ENCODE peak calls at places on chromosomes 16 and 17, in ten cellular contexts. O, S, U, K, A, F, Q, C, H and M are unnamed samples.

GRCh38 chr16:66175058-66175457 is 191.4 kb upstream of the CDH5 start:
- DNase-seq in K (no peak), S (no peak), U (no peak), C (no peak), H (no peak), Q (no peak), O (no peak), F (no peak), A (no peak), M (no peak)

GRCh38 chr17:6231886-6232767 is 161.9 kb downstream of the WSCD1 start:
- DNase-seq in C (no peak), U (no peak), S (no peak), Q (no peak), A (no peak), O (no peak), K (no peak), H (no peak), F (no peak), M (no peak)

GRCh38 chr17:42248351-42249179 is 27.6 kb downstream of the STAT5B start:
- DNase-seq in O (peak; percentile 90), H (peak; percentile 67), C (peak; percentile 85), F (no peak), A (peak; percentile 47), S (peak; percentile 94), Q (peak; percentile 93), U (peak; percentile 47), K (peak; percentile 83), M (peak; percentile 75)

GRCh38 chr16:85422374-85423185 is 190.5 kb upstream of the GSE1 start:
- DNase-seq in A (peak; percentile 74), F (peak; percentile 65), S (no peak), K (peak; percentile 67), H (no peak), U (no peak), O (no peak), C (no peak), Q (no peak), M (peak; percentile 88)

GRCh38 chr17:70517808-70518207 is 348.5 kb downstream of the KCNJ2 start:
- DNase-seq in U (no peak), O (no peak), C (no peak), S (no peak), K (no peak), A (no peak), Q (no peak), H (no peak), F (no peak), M (no peak)

GRCh38 chr16:72371307-72372081 is 199.5 kb upstream of the PMFBP1 start:
- DNase-seq in K (no peak), O (no peak), C (no peak), F (peak; percentile 21), S (peak; percentile 12), U (no peak), H (no peak), A (peak; percentile 83), Q (no peak), M (no peak)

GRCh38 chr16:50381679-50382440 is 13.1 kb upstream of the BRD7 start:
- DNase-seq in S (no peak), K (no peak), A (peak; percentile 27), Q (no peak), O (no peak), C (no peak), F (no peak), U (no peak), H (no peak), M (no peak)

GRCh38 chr16:47018223-47018891 is 44.9 kb upstream of the DNAJA2 start:
- DNase-seq in C (peak; percentile 11), F (peak; percentile 75), K (no peak), A (peak; percentile 73), Q (no peak), U (no peak), S (peak; percentile 70), O (peak; percentile 12), H (no peak), M (no peak)

GRCh38 chr17:74369221-74369620 is 1.9 kb downstream of the GPR142 start:
- DNase-seq in U (no peak), S (peak; percentile 30), O (peak; percentile 51), A (peak; percentile 67), K (no peak), F (no peak), Q (no peak), H (peak; percentile 54), C (no peak), M (peak; percentile 81)

GRCh38 chr17:30961213-30962188 is 9.3 kb upstream of the RNF135 start:
- DNase-seq in O (no peak), S (no peak), U (no peak), F (peak; percentile 55), C (no peak), K (peak; percentile 12), H (no peak), A (peak; percentile 33), Q (no peak), M (no peak)

GRCh38 chr17:77527394-77527793 is 386.6 kb downstream of the SEC14L1 start:
- DNase-seq in U (no peak), F (no peak), S (no peak), O (no peak), C (no peak), Q (no peak), H (no peak), K (peak; percentile 19), A (no peak), M (no peak)

GRCh38 chr16:83137326-83137770 is 510.6 kb downstream of the CDH13 start:
- DNase-seq in Q (no peak), U (no peak), O (no peak), A (peak; percentile 63), C (peak; percentile 29), K (no peak), H (no peak), F (peak; percentile 5), S (peak; percentile 57), M (no peak)

GRCh38 chr16:70419384-70420327 is 19.2 kb downstream of the ST3GAL2 start:
- DNase-seq in C (no peak), H (no peak), Q (no peak), K (no peak), F (no peak), O (no peak), U (no peak), A (no peak), S (no peak), M (no peak)

GRCh38 chr17:75457047-75457654 is 716 bp downstream of the TMEM94 start:
- DNase-seq in F (peak; percentile 36), O (peak; percentile 47), A (peak; percentile 73), Q (no peak), S (peak; percentile 51), K (peak; percentile 87), C (no peak), H (peak; percentile 1), U (peak; percentile 11), M (peak; percentile 52)

GRCh38 chr17:66540131-66540781 is 237.8 kb downstream of the PRKCA start:
- DNase-seq in S (no peak), C (no peak), O (peak; percentile 51), U (no peak), H (no peak), Q (no peak), A (peak; percentile 69), K (no peak), F (no peak), M (no peak)
- H3K4me3 ChIP-seq in S (no peak overlapping the region), C (no peak overlapping the region), O (no peak overlapping the region), U (no peak overlapping the region), H (no peak overlapping the region), Q (peak overlapping the region; percentile 25), A (no peak overlapping the region), K (no peak overlapping the region), F (no peak overlapping the region), M (no peak overlapping the region)

GRCh38 chr16:2155091-2156024 is at the start of gene TRAF7:
- DNase-seq in H (peak; percentile 96), C (peak; percentile 99), A (peak; percentile 100), Q (peak; percentile 100), U (peak; percentile 85), K (peak; percentile 99), F (peak; percentile 100), S (peak; percentile 99), O (peak; percentile 99), M (peak; percentile 99)
- H3K4me1 ChIP-seq in H (peaks cover 66% of the 10 kb centered on the region), C (peaks cover 59% of the 10 kb centered on the region), A (peaks cover 54% of the 10 kb centered on the region), Q (peaks cover 89% of the 10 kb centered on the region), U (peaks cover 52% of the 10 kb centered on the region), K (no peaks in the 10 kb centered on the region), F (peaks cover 62% of the 10 kb centered on the region), S (peaks cover 70% of the 10 kb centered on the region), O (peaks cover 35% of the 10 kb centered on the region), M (peaks cover 85% of the 10 kb centered on the region)

GRCh38 chr17:60135160-60135950 is 14.4 kb upstream of the CA4 start:
- DNase-seq in K (peak; percentile 96), A (peak; percentile 95), S (peak; percentile 91), Q (no peak), O (peak; percentile 88), F (peak; percentile 93), U (peak; percentile 52), C (peak; percentile 65), H (peak; percentile 54), M (peak; percentile 93)

GRCh38 chr17:60134396-60135159 is 15.2 kb upstream of the CA4 start:
- DNase-seq in C (peak; percentile 22), Q (no peak), S (no peak), A (no peak), U (no peak), K (peak; percentile 63), F (no peak), O (peak; percentile 36), H (no peak), M (peak; percentile 47)

GRCh38 chr17:60138769-60139437 is 10.9 kb upstream of the CA4 start:
- DNase-seq in Q (no peak), F (no peak), O (no peak), S (no peak), A (no peak), C (no peak), H (no peak), K (no peak), U (no peak), M (no peak)

GRCh38 chr17:60137731-60138130 is 12.0 kb upstream of the CA4 start:
- DNase-seq in K (no peak), C (no peak), H (no peak), O (no peak), U (no peak), A (no peak), S (no peak), Q (no peak), F (no peak), M (no peak)

GRCh38 chr17:60135951-60136666 is 13.7 kb upstream of the CA4 start:
- DNase-seq in U (no peak), C (no peak), Q (no peak), S (no peak), A (no peak), K (peak; percentile 42), H (no peak), O (no peak), F (no peak), M (peak; percentile 37)
- H3K4me3 ChIP-seq in U (peak overlapping the region; percentile 71), C (peak overlapping the region; percentile 74), Q (peak overlapping the region; percentile 60), S (no peak overlapping the region), A (peak overlapping the region; percentile 69), K (no peak overlapping the region), H (peak overlapping the region; percentile 70), O (peak overlapping the region; percentile 83), F (peak overlapping the region; percentile 60), M (peak overlapping the region; percentile 89)

DNA sequence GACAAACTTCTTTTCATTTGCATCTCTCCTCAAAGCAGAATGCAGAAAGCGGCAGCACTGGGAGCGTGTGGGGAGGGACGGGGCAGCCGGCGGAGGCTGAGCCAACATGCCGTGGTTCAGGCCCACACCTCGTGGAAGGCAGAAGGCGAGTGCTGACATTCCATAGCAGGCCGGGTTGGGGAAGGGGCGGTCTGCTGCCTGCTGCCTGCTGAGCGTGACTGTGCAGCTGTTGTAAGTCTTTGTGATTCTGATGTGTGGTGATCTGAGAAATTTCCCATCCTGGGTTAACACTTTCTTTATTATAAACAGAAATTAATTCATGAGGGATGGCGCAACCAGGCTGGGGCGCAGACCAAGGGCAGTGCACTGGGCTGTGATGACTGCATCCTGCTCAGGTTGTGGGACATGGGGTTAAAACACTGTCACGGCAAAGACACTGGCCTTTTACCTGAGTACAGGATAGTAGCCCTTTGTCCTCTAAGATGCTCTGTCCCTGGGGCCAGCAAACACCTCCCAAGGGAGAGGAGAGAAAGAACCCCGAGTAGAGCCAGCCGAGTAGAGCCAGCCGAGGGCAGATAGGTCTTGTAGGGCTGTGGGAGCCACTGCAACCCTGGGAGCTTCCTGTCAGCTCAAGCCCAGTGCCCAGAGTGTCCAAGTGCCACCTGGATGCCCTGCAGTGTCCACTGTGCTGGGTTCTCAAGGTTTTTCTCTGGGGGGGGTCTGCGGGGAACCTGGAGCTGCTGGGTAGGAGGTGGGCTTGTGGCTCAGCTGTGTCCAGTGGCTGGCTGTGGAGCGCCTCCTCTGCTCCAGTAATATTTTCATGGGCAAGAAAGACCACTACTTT is 8.8 kb upstream of the DNASE1 start:
- DNase-seq in Q (peak; percentile 75), F (no peak), H (no peak), K (peak; percentile 36), C (no peak), A (peak; percentile 83), O (no peak), U (no peak), S (peak; percentile 7), M (no peak)
- H3K4me1 ChIP-seq in Q (peaks cover 5% of the 10 kb centered on the region), F (peaks cover 16% of the 10 kb centered on the region), H (no peaks in the 10 kb centered on the region), K (no peaks in the 10 kb centered on the region), C (no peaks in the 10 kb centered on the region), A (peaks cover 23% of the 10 kb centered on the region), O (no peaks in the 10 kb centered on the region), U (no peaks in the 10 kb centered on the region), S (peaks cover 7% of the 10 kb centered on the region), M (no peaks in the 10 kb centered on the region)